ENCODE peak calls at places on chromosomes 11 and 22, in five cellular contexts. I, D, V, B and Y are unnamed samples.
A peak's percentile ranks its signal among the peaks of the same experiment; 100 is the strongest.

GRCh38 chr11:105392546-105392945 is 217.3 kb upstream of the GRIA4 start:
- DNase-seq in I (no peak), D (no peak), V (peak; percentile 33), B (no peak), Y (no peak)

GRCh38 chr22:29342577-29343312 is 27.2 kb upstream of the RASL10A start:
- DNase-seq in I (no peak), D (no peak), V (no peak), B (no peak), Y (no peak)

GRCh38 chr11:122103366-122103765 is 12.6 kb downstream of the BLID start:
- DNase-seq in I (no peak), D (peak; percentile 63), V (no peak), B (no peak), Y (no peak)

GRCh38 chr11:762421-763072 is 14.7 kb downstream of the GATD1 start:
- DNase-seq in I (no peak), D (peak; percentile 65), V (no peak), B (no peak), Y (no peak)

GRCh38 chr11:113317297-113317696 is 2.9 kb downstream of the TTC12 start:
- DNase-seq in I (no peak), D (no peak), V (no peak), B (no peak), Y (no peak)

GRCh38 chr11:86230921-86231320 is 13.6 kb upstream of the EED start:
- DNase-seq in I (no peak), D (no peak), V (no peak), B (no peak), Y (no peak)

GRCh38 chr11:110774138-110775014 is 62.1 kb upstream of the ARHGAP20 start:
- DNase-seq in I (no peak), D (peak; percentile 40), V (no peak), B (no peak), Y (no peak)

GRCh38 chr11:3859373-3859881 is 4.0 kb downstream of the STIM1 start:
- DNase-seq in I (no peak), D (no peak), V (no peak), B (peak; percentile 69), Y (no peak)

GRCh38 chr11:76007179-76007578 is 192.2 kb downstream of the UVRAG start:
- DNase-seq in I (no peak), D (no peak), V (no peak), B (no peak), Y (no peak)

GRCh38 chr22:49327411-49327810 is 500.3 kb downstream of the BRD1 start:
- DNase-seq in I (no peak), D (no peak), V (no peak), B (no peak), Y (no peak)

GRCh38 chr11:114281388-114281956 is 14.7 kb upstream of the NNMT start:
- DNase-seq in I (no peak), D (no peak), V (no peak), B (no peak), Y (no peak)

DNA sequence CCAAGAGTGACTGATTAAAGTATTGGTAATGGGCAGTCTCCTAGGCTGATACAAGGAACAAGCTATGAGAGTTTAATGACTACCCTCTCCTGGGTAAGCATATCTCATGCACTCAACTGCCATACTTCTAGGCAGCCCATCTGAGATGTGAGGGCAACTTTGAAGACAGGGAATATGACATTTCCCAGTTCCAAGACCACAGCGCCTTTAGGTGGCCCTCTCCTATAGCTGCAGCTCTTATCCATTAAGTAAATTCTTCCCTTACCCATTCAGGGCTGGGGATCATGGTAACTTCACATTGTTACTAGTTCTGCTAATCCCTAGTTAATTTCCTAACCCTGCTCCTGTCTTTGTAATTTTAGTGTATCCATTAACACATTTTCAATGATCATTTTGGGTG is 157.3 kb upstream of the CTSC start:
- DNase-seq in I (no peak), D (no peak), V (no peak), B (no peak), Y (no peak)
- TF ChIP-seq CTCF in I (no peak), D (no peak), V (no peak), B (no peak), Y (no peak)

DNA sequence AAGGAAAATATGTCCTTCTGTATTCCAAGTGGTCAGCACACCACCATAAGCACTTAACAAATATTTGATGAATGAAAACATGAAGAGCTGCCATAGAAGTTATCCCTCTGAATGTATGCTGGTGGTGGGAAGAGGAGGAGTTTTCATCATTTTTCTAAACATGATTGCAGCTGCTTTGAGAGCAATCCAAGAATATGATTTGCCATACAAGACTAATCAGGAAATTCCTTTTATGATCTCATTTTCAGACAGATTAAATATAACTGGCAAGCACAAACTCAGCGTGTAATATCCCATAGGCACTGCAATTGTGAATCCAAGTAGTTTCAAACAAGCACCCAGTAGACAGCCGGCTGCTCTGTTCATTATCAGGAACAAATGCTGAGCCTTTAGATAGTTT is 505.7 kb upstream of the LUZP2 start:
- DNase-seq in I (no peak), D (peak; percentile 65), V (no peak), B (no peak), Y (peak; percentile 74)
- H3K4me3 ChIP-seq in I (no peak overlapping the region), D (no peak overlapping the region), V (no peak overlapping the region), B (no peak overlapping the region), Y (no peak overlapping the region)

DNA sequence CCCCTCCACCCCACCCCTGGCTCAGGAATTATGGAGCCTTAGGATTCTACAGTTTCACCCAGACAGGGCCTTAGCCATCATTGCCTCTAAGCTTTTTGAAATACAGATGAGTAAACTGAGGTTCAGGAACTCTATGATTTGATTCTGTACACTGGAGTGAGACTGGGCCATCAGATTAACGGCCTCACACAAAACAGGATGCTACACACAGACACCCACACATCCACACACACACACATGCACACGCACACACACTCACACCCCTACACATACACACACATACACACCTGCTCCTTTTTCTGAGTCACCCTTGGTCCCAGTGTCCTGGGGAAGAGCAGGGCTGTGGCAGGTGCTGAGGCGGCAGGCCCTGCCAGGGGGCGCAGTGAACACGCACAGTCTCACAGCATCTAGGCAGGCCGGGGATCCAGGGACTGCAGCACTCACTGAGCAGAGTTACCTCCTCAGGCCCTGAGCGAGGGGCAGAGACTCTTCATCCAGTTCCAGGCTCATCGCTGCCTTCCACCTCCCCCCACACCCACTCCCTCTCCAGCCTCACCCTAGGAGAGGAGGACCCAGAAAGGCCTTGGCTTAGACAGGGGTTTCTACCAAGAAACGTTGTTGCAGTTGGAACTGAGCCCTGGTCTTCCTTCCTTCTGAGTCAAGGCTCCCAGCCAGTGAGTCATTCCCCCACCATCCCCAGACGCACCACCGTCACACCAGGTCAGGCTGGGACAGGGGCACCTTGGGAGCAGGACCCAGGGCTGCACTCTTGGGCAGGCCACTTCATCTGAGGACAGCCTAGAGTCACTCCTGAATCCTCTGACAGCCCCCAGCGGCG is 89.8 kb upstream of the PARVA start:
- DNase-seq in I (peak; percentile 62), D (peak; percentile 99), V (peak; percentile 87), B (no peak), Y (peak; percentile 96)
- TF ChIP-seq CTCF in I (no peak), D (peak; percentile 70), V (peak; percentile 60), B (no peak), Y (peak; percentile 61)

DNA sequence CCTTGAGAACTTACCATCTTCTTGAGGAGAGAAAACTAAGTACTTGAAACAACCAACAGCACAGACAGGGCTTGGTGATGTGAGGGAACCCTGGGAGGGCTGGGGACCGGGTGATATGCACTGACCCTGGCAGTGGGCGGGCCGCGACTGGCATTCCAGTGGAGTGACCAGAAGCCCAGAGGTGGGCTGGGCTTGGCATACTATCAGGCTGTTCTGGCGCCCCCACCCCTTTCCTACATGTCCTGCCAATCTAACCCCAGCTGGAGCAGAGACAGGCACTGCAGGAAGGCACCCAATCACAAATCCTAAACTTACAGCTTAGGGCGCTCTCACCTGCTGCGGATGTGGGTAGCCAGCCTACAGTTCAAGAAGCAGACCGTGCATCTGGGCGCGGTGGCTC is 54.0 kb upstream of the GCAT start:
- DNase-seq in I (peak; percentile 40), D (no peak), V (no peak), B (peak; percentile 44), Y (no peak)
- H3K4me3 ChIP-seq in I (no peak overlapping the region), D (no peak overlapping the region), V (no peak overlapping the region), B (no peak overlapping the region), Y (no peak overlapping the region)

GRCh38 chr11:35463211-35463810 is 44.0 kb upstream of the SLC1A2 start:
- DNase-seq in I (no peak), D (no peak), V (no peak), B (no peak), Y (no peak)
- TF ChIP-seq CTCF in I (no peak), D (no peak), V (no peak), B (no peak), Y (no peak)

GRCh38 chr11:17572791-17573460 is 25.9 kb downstream of the OTOG start:
- DNase-seq in I (no peak), D (no peak), V (no peak), B (no peak), Y (no peak)

GRCh38 chr11:17573526-17573925 is 26.5 kb downstream of the OTOG start:
- DNase-seq in I (no peak), D (no peak), V (no peak), B (no peak), Y (no peak)

GRCh38 chr11:17574799-17575144 is 27.7 kb downstream of the OTOG start:
- DNase-seq in I (no peak), D (no peak), V (no peak), B (no peak), Y (no peak)

GRCh38 chr11:17575431-17576425 is 28.7 kb downstream of the OTOG start:
- DNase-seq in I (no peak), D (no peak), V (no peak), B (no peak), Y (no peak)

GRCh38 chr11:17574141-17574798 is 27.2 kb downstream of the OTOG start:
- DNase-seq in I (no peak), D (no peak), V (no peak), B (no peak), Y (no peak)
- H3K4me3 ChIP-seq in I (no peak overlapping the region), D (no peak overlapping the region), V (no peak overlapping the region), B (no peak overlapping the region), Y (no peak overlapping the region)

GRCh38 chr11:94854770-94855633 is 86.8 kb downstream of the AMOTL1 start:
- DNase-seq in I (no peak), D (no peak), V (no peak), B (peak; percentile 56), Y (no peak)
- TF ChIP-seq CTCF in I (no peak), D (no peak), V (no peak), B (no peak), Y (no peak)

GRCh38 chr11:69984457-69985261 is 93.5 kb upstream of the ANO1 start:
- DNase-seq in I (no peak), D (no peak), V (no peak), B (no peak), Y (no peak)
- H3K4me3 ChIP-seq in I (no peak overlapping the region), D (no peak overlapping the region), V (no peak overlapping the region), B (no peak overlapping the region), Y (no peak overlapping the region)

DNA sequence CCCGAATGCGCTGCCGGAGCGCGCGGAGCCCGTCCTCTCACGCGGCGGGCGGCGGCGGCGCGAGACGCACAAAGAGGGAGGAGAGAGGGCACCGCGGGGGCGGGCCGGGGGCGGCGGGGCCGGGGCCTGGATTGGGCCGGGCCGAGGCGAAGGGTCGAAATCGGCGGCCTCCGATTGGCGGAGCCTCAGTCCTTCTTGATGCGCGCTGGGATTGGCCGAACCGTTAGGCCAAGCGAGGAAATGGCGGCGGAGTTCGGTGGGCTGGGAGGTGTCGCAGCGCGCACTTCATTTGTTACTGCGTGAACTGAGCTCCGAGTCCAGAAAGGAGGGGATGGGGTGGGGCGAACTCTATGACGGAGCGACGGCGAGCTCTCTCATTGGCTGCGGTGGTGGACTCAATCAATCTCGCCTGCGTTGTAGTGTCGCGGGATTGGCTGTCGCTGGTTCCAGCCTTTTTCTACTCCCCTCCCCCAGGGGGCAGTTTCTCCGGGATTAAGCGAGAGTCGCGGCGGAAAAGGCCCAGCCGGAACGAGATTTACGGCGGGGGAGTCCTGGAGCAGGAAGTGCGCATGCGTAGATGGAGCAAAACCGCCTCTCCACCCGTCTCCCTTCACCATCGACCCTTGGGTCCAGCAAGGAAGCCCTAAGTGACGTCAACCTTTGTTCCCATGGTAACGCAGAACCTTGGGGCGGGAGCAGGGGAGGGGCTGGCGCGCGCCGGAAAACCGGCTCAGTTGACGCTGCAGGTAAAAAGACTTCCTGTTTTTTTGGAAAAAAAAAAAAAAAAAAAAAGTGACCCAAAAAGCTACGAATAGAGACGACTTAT is at the start of gene SF1:
- DNase-seq in I (peak; percentile 98), D (peak; percentile 100), V (peak; percentile 99), B (peak; percentile 98), Y (peak; percentile 100)
- TF ChIP-seq CTCF in I (no peak), D (no peak), V (no peak), B (no peak), Y (no peak)